ENCODE peak calls at places on chromosome 18, in five cellular contexts. U is activated CD8-positive, alpha-beta T cell treated with anti-CD3 and anti-CD28 coated beads for 36 hours; C is brain microvascular endothelial cell; Q is tibial nerve; M is PC-9. O is an unnamed sample.

GRCh38 chr18:49555641-49556040 is 6.2 kb upstream of the LIPG start:
- DNase-seq in U (no peak), C (no peak), Q (no peak), M (no peak), O (no peak)

GRCh38 chr18:23844991-23845680 is 155.9 kb downstream of the LAMA3 start:
- DNase-seq in U (no peak), C (no peak), Q (no peak), M (peak), O (no peak)

GRCh38 chr18:11488175-11488574 is 121.2 kb upstream of the SLC35G4 start:
- DNase-seq in U (no peak), C (peak), Q (no peak), M (no peak), O (no peak)

GRCh38 chr18:76720683-76721082 is 101.7 kb upstream of the ZNF236 start:
- DNase-seq in U (no peak), C (no peak), Q (peak), M (no peak), O (no peak)

GRCh38 chr18:59951591-59951990 is 51.8 kb downstream of the PMAIP1 start:
- DNase-seq in U (no peak), C (no peak), Q (no peak), M (no peak), O (no peak)

GRCh38 chr18:48804856-48805610 is 145.7 kb downstream of the SMAD7 start:
- DNase-seq in U (no peak), C (no peak), Q (no peak), M (no peak), O (no peak)

GRCh38 chr18:54440292-54440691 is 82.6 kb downstream of the C18orf54 start:
- DNase-seq in U (no peak), C (no peak), Q (no peak), M (no peak), O (no peak)

GRCh38 chr18:24033644-24034412 is 19.3 kb downstream of the TTC39C start:
- DNase-seq in U (no peak), C (no peak), Q (no peak), M (no peak), O (no peak)

GRCh38 chr18:31738460-31739407 is 21.9 kb downstream of the SLC25A52 start:
- DNase-seq in U (no peak), C (no peak), Q (no peak), M (no peak), O (no peak)

GRCh38 chr18:21831413-21831831 is 90.8 kb downstream of the MIB1 start:
- DNase-seq in U (no peak), C (peak), Q (no peak), M (no peak), O (no peak)

GRCh38 chr18:25062720-25063119 is 289.2 kb downstream of the ZNF521 start:
- DNase-seq in U (no peak), C (no peak), Q (no peak), M (no peak), O (no peak)

GRCh38 chr18:41126541-41127235 is 828.3 kb upstream of the PIK3C3 start:
- DNase-seq in U (no peak), C (peak), Q (no peak), M (no peak), O (no peak)

GRCh38 chr18:26362021-26362420 is 135.8 kb downstream of the TAF4B start:
- DNase-seq in U (no peak), C (no peak), Q (no peak), M (no peak), O (no peak)

GRCh38 chr18:55245200-55245599 is 285.9 kb upstream of the CCDC68 start:
- DNase-seq in U (no peak), C (no peak), Q (no peak), M (no peak), O (no peak)

GRCh38 chr18:67896471-67896870 is 380.0 kb upstream of the DSEL start:
- DNase-seq in U (no peak), C (no peak), Q (no peak), M (no peak), O (no peak)

GRCh38 chr18:4352746-4353522 is 102.2 kb downstream of the DLGAP1 start:
- DNase-seq in U (no peak), C (no peak), Q (no peak), M (no peak), O (no peak)

GRCh38 chr18:54671291-54671881 is 80.3 kb downstream of the DYNAP start:
- DNase-seq in U (no peak), C (peak), Q (no peak), M (no peak), O (no peak)

GRCh38 chr18:68402784-68403183 is 312.1 kb downstream of the TMX3 start:
- DNase-seq in U (no peak), C (no peak), Q (no peak), M (no peak), O (no peak)

GRCh38 chr18:69580107-69580506 is 179.4 kb downstream of the DOK6 start:
- DNase-seq in U (peak), C (no peak), Q (no peak), M (no peak), O (no peak)

GRCh38 chr18:75422341-75422910 is 5.1 kb downstream of the SMIM21 start:
- DNase-seq in U (no peak), C (no peak), Q (no peak), M (no peak), O (no peak)

GRCh38 chr18:24373331-24373730 is 24.3 kb downstream of the OSBPL1A start:
- DNase-seq in U (no peak), C (no peak), Q (no peak), M (no peak), O (no peak)

GRCh38 chr18:47981830-47982229 is 51.4 kb upstream of the SMAD2 start:
- DNase-seq in U (no peak), C (no peak), Q (no peak), M (no peak), O (no peak)

GRCh38 chr18:21300616-21301200 is 58.7 kb downstream of the GREB1L start:
- DNase-seq in U (no peak), C (no peak), Q (no peak), M (no peak), O (no peak)

GRCh38 chr18:49072524-49072934 is 121.8 kb upstream of the SMAD7 start:
- DNase-seq in U (no peak), C (no peak), Q (no peak), M (no peak), O (no peak)

GRCh38 chr18:67525328-67526110 is 9.0 kb upstream of the DSEL start:
- DNase-seq in U (no peak), C (peak), Q (peak), M (peak), O (no peak)

GRCh38 chr18:76573325-76574025 is 78.4 kb upstream of the ZNF516 start:
- DNase-seq in U (no peak), C (peak), Q (peak), M (peak), O (peak)

GRCh38 chr18:49898421-49898820 is 85.1 kb upstream of the ACAA2 start:
- DNase-seq in U (peak), C (peak), Q (peak), M (no peak), O (no peak)

GRCh38 chr18:9913526-9914333 is at the start of gene VAPA:
- DNase-seq in U (peak), C (peak), Q (peak), M (peak), O (peak)

GRCh38 chr18:73043231-73044000 is 175.6 kb upstream of the NETO1 start:
- DNase-seq in U (no peak), C (no peak), Q (no peak), M (no peak), O (no peak)

GRCh38 chr18:13577091-13577697 is 149.2 kb downstream of the FAM210A start:
- DNase-seq in U (peak), C (peak), Q (no peak), M (no peak), O (peak)

GRCh38 chr18:21980744-21981143 is 188.6 kb upstream of the GATA6 start:
- DNase-seq in U (no peak), C (no peak), Q (no peak), M (no peak), O (no peak)

GRCh38 chr18:29501952-29502351 is 1325.0 kb upstream of the CDH2 start:
- DNase-seq in U (no peak), C (peak), Q (no peak), M (no peak), O (no peak)

GRCh38 chr18:57728941-57729511 is 74.1 kb downstream of the ATP8B1 start:
- DNase-seq in U (no peak), C (no peak), Q (no peak), M (peak), O (peak)